ENCODE peak calls at places on chromosomes 5 and 9, in four cellular contexts. J is GM20000, W is fibroblast of mammary gland, G is OCI-LY7. I is an unnamed sample.

GRCh38 chr5:9622891-9623547 is 7.1 kb downstream of the TAS2R1 start:
- DNase-seq in G (no peak), J (no peak), W (peak), I (no peak)

GRCh38 chr9:15349892-15350761 is 43.1 kb upstream of the TTC39B start:
- DNase-seq in G (no peak), W (peak), J (no peak), I (no peak)

GRCh38 chr5:80192507-80193241 is 63.2 kb downstream of the SERINC5 start:
- DNase-seq in G (peak), J (no peak), W (no peak), I (no peak)

GRCh38 chr5:175640108-175640507 is 17.8 kb upstream of the HRH2 start:
- DNase-seq in J (no peak), W (no peak), G (no peak), I (no peak)

GRCh38 chr9:115952667-115953316 is 200.8 kb upstream of the PAPPA start:
- DNase-seq in G (no peak), W (peak), J (no peak), I (no peak)

GRCh38 chr5:7608772-7609171 is 212.8 kb downstream of the ADCY2 start:
- DNase-seq in W (no peak), J (no peak), G (no peak), I (no peak)

GRCh38 chr9:87062706-87063105 is 115.4 kb upstream of the GAS1 start:
- DNase-seq in G (no peak), J (no peak), W (no peak), I (no peak)

GRCh38 chr5:137498301-137498735 is 808 bp downstream of the SPOCK1 start:
- DNase-seq in G (no peak), W (peak), J (no peak), I (no peak)

GRCh38 chr5:6715271-6715670 is 2.0 kb downstream of the TENT4A start:
- DNase-seq in W (no peak), J (no peak), G (no peak), I (no peak)

GRCh38 chr9:98255064-98255577 is 328 bp downstream of the TBC1D2 start:
- DNase-seq in G (no peak), J (peak), W (peak), I (peak)

GRCh38 chr9:91775011-91775707 is 174.9 kb downstream of the ROR2 start:
- DNase-seq in G (peak), J (peak), W (peak), I (peak)

GRCh38 chr9:123322771-123323481 is 33.1 kb upstream of the CRB2 start:
- DNase-seq in J (no peak), W (no peak), G (peak), I (no peak)

GRCh38 chr9:114060711-114061110 is 17.4 kb downstream of the AMBP start:
- DNase-seq in G (no peak), W (no peak), J (no peak), I (no peak)

GRCh38 chr5:127958421-127959011 is 125.0 kb upstream of the SLC12A2 start:
- DNase-seq in G (no peak), J (no peak), W (no peak), I (no peak)

GRCh38 chr5:375336-375920 is 53.9 kb downstream of the AHRR start:
- DNase-seq in G (no peak), J (no peak), W (no peak), I (no peak)

GRCh38 chr5:143554918-143555477 is 151.5 kb upstream of the NR3C1 start:
- DNase-seq in J (no peak), G (no peak), W (peak), I (no peak)

DNA sequence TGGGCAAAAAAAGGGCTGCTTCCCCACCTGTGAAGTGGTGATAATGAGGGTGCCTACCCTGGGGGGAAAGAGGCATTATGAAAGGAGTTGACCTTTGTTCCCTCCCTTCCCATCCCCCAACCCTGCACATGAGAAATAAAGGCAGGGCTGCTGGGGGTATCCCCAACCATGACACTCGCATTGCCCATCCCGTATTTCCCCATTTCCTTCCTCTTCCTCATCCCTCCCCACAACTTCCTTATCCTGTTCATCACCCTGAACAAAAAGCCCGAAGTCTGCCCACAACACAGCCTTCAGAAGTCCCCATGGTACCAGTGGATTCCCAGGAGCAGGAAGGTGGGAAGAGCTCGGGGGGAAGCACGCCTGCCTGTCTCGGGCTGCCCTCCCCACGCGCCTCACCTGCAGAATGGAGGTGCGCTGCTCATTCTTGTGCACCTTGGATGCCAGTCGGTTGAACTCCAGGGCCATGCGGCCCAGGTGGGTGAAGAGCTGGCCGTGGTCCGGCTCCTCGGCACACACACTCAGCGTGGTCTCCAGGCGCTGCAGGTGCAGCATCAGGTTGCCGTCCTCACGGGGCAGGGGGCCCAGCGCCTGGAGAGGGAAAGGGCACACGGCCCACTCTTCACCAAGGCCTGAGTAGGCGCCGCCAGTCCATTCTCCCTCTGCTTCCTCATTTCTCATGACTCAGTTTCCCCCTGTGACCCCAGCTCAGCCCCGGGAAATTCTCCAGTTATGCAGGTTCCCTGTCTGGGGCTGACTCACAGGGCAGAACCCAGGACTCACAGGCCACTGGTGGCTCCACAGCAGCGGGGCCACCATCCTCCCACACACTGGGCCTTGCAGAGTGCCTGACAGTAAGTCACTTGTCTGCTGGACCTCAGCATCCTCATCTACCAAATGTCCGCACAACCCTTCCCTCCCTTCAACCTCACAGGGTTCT is 24.2 kb downstream of the TNIP1 start:
- DNase-seq in W (no peak), J (no peak), G (no peak), I (no peak)
- TF ChIP-seq CTCF in W (no peak), J (no peak), G (no peak), I (no peak)

GRCh38 chr9:83219154-83219923 is 156.4 kb upstream of the RASEF start:
- DNase-seq in W (peak), J (peak), G (no peak), I (peak)
- TF ChIP-seq CTCF in W (peak), J (peak), G (no peak), I (peak)

GRCh38 chr5:155594270-155594669 is 580.7 kb downstream of the KIF4B start:
- DNase-seq in W (no peak), J (no peak), G (no peak), I (no peak)
- TF ChIP-seq CTCF in W (no peak), J (no peak), G (peak), I (no peak)

GRCh38 chr5:14268738-14269137 is 125.6 kb downstream of the TRIO start:
- DNase-seq in J (no peak), W (peak), G (no peak), I (no peak)

GRCh38 chr5:14268236-14268701 is 125.1 kb downstream of the TRIO start:
- DNase-seq in W (peak), J (no peak), G (no peak), I (no peak)

GRCh38 chr5:14266171-14266570 is 123.0 kb downstream of the TRIO start:
- DNase-seq in J (no peak), W (no peak), G (no peak), I (no peak)

GRCh38 chr5:14266686-14267085 is 123.5 kb downstream of the TRIO start:
- DNase-seq in W (no peak), G (no peak), J (no peak), I (no peak)

GRCh38 chr5:14267166-14267838 is 124.2 kb downstream of the TRIO start:
- DNase-seq in W (no peak), J (no peak), G (no peak), I (no peak)
- TF ChIP-seq CTCF in W (no peak), J (no peak), G (peak), I (no peak)

DNA sequence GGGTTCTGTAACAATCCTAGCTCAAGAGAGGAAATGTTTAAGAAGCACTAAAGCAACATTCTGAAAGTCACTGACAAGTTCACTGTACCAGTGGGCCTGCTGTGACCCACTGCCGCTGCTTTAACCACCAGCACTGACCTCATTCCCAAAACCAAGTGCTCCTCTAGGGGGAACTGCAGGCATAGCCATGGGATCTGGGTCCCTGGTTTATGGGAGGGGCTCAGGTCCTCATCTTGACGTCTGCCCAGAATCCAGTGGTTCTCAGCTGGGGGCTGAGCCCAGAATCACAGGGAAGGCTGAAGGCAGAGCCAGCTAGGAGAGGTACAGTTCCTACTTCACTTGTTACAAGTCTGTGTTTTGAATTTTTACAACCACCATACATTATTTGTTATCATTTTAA is 36.1 kb upstream of the SLC2A8 start:
- DNase-seq in G (no peak), J (no peak), W (peak), I (no peak)
- TF ChIP-seq CTCF in G (no peak), J (no peak), W (peak), I (no peak)

DNA sequence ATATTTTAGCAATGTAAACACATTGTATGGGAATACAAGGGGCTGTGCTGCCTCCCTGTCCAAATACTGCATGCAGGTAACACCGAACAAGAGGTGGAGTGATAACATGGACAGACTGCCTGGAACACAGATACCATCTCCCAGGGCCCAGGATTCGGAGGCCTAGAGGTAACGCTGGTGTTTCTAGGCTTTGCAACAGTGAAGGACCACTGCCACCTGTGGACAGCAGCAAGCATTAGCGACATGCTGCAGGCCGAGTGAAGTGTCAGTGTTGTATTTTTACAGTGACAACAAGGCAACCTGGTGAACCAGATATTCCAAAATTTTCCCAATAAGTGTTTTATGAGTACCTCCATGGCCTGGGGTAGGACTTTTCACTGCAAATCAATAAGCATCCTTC is 379.2 kb downstream of the DMRT2 start:
- DNase-seq in J (no peak), W (peak), G (no peak), I (no peak)
- TF ChIP-seq CTCF in J (no peak), W (peak), G (no peak), I (no peak)

GRCh38 chr5:2258861-2259260 is 376.1 kb upstream of the IRX4 start:
- DNase-seq in W (no peak), J (no peak), G (no peak), I (no peak)
- TF ChIP-seq CTCF in W (no peak), J (no peak), G (no peak), I (no peak)

I was measured in D721Med.